ENCODE peak calls at places on chromosomes 16 and 17, in four cellular contexts. Y is CD8-positive, alpha-beta T cell; X is endothelial cell of umbilical vein; E is mucosa of descending colon. J is an unnamed sample.

GRCh38 chr16:28090646-28091377 is 27.3 kb upstream of the GSG1L start:
- DNase-seq in Y (no peak), E (no peak), X (no peak), J (no peak)

GRCh38 chr17:60641810-60642220 is 35.8 kb upstream of the BCAS3 start:
- DNase-seq in X (peak; percentile 87), E (no peak), Y (peak; percentile 47), J (no peak)

GRCh38 chr17:82270651-82271050 is 2.8 kb downstream of the CSNK1D start:
- DNase-seq in Y (no peak), E (no peak), X (no peak), J (no peak)

GRCh38 chr16:75733305-75734141 is 7.2 kb upstream of the CPHXL start:
- DNase-seq in Y (no peak), X (no peak), E (no peak), J (no peak)

GRCh38 chr17:7425316-7425715 is at the start of gene SPEM2:
- DNase-seq in Y (no peak), X (no peak), E (no peak), J (no peak)

GRCh38 chr16:54627616-54628015 is 303.0 kb upstream of the IRX5 start:
- DNase-seq in X (no peak), E (no peak), Y (no peak), J (no peak)

GRCh38 chr17:63082273-63082861 is 116.3 kb downstream of the TANC2 start:
- DNase-seq in E (no peak), Y (no peak), X (peak; percentile 58), J (no peak)

GRCh38 chr16:46899443-46900143 is 15.4 kb downstream of the GPT2 start:
- DNase-seq in X (no peak), E (no peak), Y (no peak), J (no peak)

GRCh38 chr17:19410875-19411291 is at the start of gene RNF112:
- DNase-seq in Y (no peak), X (no peak), E (no peak), J (no peak)

GRCh38 chr17:33986088-33986487 is 269.0 kb upstream of the CCL2 start:
- DNase-seq in Y (no peak), X (no peak), E (no peak), J (no peak)

GRCh38 chr16:50974438-50975036 is 176.5 kb downstream of the SALL1 start:
- DNase-seq in E (no peak), Y (no peak), X (no peak), J (no peak)

GRCh38 chr17:50735287-50735686 is 15.9 kb downstream of the LUC7L3 start:
- DNase-seq in Y (no peak), X (no peak), E (no peak), J (no peak)

GRCh38 chr16:29307598-29308507 is 98.7 kb downstream of the NPIPB11 start:
- DNase-seq in X (no peak), Y (no peak), E (no peak), J (no peak)

GRCh38 chr17:81132770-81133723 is 32.3 kb upstream of the PVALEF start:
- DNase-seq in E (no peak), Y (no peak), X (no peak), J (no peak)

GRCh38 chr17:45338023-45338781 is 21.4 kb upstream of the MAP3K14 start:
- DNase-seq in Y (no peak), X (peak; percentile 87), E (no peak), J (peak; percentile 3)

GRCh38 chr16:77191259-77191969 is 424 bp downstream of the MON1B start:
- DNase-seq in X (no peak), E (peak; percentile 62), Y (peak; percentile 47), J (peak; percentile 31)

GRCh38 chr17:19365833-19366636 is 3.5 kb upstream of the B9D1 start:
- DNase-seq in Y (no peak), E (no peak), X (no peak), J (no peak)

GRCh38 chr17:45118691-45119090 is 13.6 kb downstream of the PLCD3 start:
- DNase-seq in X (no peak), E (no peak), Y (peak; percentile 18), J (no peak)

GRCh38 chr17:32481193-32481592 is 5.6 kb upstream of the CDK5R1 start:
- DNase-seq in Y (no peak), E (no peak), X (no peak), J (no peak)

GRCh38 chr17:40519089-40519775 is 17.8 kb upstream of the TNS4 start:
- DNase-seq in E (no peak), X (no peak), Y (no peak), J (no peak)

GRCh38 chr17:77811521-77811920 is 147.0 kb upstream of the TNRC6C start:
- DNase-seq in E (no peak), Y (no peak), X (no peak), J (no peak)

GRCh38 chr17:45374501-45374900 is 57.7 kb upstream of the MAP3K14 start:
- DNase-seq in Y (no peak), X (no peak), E (no peak), J (no peak)

GRCh38 chr17:64326420-64327054 is 63.5 kb upstream of the TEX2 start:
- DNase-seq in Y (no peak), X (peak; percentile 77), E (peak; percentile 30), J (peak; percentile 26)

DNA sequence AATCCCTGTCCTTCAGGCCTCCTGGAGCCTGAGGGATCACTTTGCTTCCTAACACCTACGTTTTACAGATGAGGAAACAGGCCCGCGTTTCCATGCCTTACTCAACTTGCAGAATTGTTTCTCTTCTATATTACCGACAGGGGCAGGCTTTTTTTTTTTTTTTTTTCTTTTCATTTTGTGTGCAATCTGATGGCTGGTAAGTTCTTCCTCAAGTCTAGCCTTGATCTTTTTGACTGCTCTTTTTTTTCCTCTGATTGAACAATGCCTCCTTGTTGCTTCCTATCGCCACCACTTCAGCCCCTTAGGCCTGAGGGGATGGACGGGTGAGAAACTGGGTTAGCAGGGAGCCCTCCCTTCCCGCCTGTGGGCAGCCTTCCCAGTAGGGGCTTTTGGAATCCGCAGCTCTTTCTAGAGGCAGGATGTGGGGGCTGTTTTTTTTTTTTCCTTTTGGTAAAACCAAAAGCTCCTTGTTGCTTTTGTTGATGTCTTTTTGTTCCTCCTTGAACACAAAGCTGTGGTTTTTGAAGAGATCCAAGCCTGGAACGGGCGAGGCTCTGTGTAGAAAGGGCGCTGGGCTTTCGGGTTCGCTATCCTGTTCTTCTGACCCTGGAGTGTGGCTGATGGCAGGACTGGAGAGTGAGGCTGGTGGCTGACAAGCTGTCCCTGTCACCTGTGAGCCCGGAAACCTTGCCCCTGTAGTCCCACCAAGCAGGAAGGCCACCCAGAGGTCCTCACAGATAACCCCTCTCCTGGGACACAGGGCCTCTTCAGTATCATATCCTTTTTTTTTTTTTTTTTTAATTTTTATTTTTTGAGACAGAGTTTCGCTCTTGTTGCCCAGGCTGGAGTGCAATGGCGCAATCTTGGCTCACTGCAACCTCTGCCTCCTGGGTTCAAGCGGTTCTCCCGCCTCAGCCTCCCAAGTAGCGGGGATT is 14.0 kb downstream of the LASP1 start:
- DNase-seq in E (no peak), Y (no peak), X (no peak), J (no peak)
- TF ChIP-seq CTCF in E (no peak), Y (no peak), X (no peak), J (no peak)

GRCh38 chr17:9985622-9986021 is 80.6 kb upstream of the RCVRN start:
- DNase-seq in Y (no peak), E (no peak), X (no peak), J (no peak)

GRCh38 chr17:9984768-9985167 is 79.7 kb upstream of the RCVRN start:
- DNase-seq in Y (no peak), X (no peak), E (no peak), J (no peak)

GRCh38 chr17:9981344-9981915 is 76.4 kb upstream of the RCVRN start:
- DNase-seq in E (no peak), Y (no peak), X (no peak), J (no peak)

GRCh38 chr17:9979463-9979995 is 74.5 kb upstream of the RCVRN start:
- DNase-seq in X (no peak), Y (no peak), E (no peak), J (no peak)

DNA sequence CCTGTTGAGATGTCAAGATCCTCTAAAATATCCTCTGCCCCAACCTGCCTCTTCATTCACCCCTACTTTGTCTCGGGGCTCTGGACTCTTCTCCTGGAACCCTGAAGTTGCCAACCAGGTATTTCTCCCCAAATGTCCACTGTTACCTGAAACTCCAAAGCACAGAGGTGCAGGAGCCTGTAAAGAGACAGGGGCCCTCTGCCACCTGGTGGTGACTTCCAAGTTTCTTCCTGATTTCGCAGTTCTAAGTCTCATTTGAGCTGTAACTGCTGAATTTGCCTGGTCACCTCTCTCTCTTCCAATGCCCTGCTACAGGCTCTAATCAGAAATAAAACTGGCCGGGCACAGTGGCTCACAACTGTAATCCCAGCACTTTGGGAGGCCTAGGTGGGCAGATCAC is 77.1 kb upstream of the RCVRN start:
- DNase-seq in Y (no peak), X (no peak), E (no peak), J (no peak)
- TF ChIP-seq CTCF in Y (no peak), X (no peak), E (no peak), J (no peak)

GRCh38 chr17:8835631-8836364 is 31.7 kb downstream of the PIK3R6 start:
- DNase-seq in X (no peak), E (no peak), Y (no peak), J (no peak)

GRCh38 chr17:8830141-8830540 is 31.0 kb upstream of the MFSD6L start:
- DNase-seq in Y (no peak), X (no peak), E (no peak), J (no peak)

GRCh38 chr17:8835106-8835505 is 32.4 kb downstream of the PIK3R6 start:
- DNase-seq in X (no peak), E (no peak), Y (no peak), J (no peak)

GRCh38 chr17:8831234-8831849 is 32.2 kb upstream of the MFSD6L start:
- DNase-seq in X (no peak), E (no peak), Y (no peak), J (no peak)

GRCh38 chr17:8832711-8833352 is 33.7 kb upstream of the MFSD6L start:
- DNase-seq in E (peak; percentile 67), Y (no peak), X (no peak), J (peak; percentile 31)
- TF ChIP-seq CTCF in E (peak; percentile 58), Y (peak; percentile 44), X (peak; percentile 50), J (no peak)

GRCh38 chr17:41632482-41633105 is 8.2 kb upstream of the KRT17 start:
- DNase-seq in E (no peak), X (no peak), Y (no peak), J (no peak)

GRCh38 chr17:41631025-41631889 is 6.9 kb upstream of the KRT17 start:
- DNase-seq in E (no peak), X (no peak), Y (no peak), J (no peak)

GRCh38 chr17:41629316-41629715 is 4.9 kb upstream of the KRT17 start:
- DNase-seq in Y (no peak), E (no peak), X (no peak), J (no peak)

GRCh38 chr17:41631890-41632269 is 7.5 kb upstream of the KRT17 start:
- DNase-seq in Y (no peak), X (no peak), E (no peak), J (no peak)

DNA sequence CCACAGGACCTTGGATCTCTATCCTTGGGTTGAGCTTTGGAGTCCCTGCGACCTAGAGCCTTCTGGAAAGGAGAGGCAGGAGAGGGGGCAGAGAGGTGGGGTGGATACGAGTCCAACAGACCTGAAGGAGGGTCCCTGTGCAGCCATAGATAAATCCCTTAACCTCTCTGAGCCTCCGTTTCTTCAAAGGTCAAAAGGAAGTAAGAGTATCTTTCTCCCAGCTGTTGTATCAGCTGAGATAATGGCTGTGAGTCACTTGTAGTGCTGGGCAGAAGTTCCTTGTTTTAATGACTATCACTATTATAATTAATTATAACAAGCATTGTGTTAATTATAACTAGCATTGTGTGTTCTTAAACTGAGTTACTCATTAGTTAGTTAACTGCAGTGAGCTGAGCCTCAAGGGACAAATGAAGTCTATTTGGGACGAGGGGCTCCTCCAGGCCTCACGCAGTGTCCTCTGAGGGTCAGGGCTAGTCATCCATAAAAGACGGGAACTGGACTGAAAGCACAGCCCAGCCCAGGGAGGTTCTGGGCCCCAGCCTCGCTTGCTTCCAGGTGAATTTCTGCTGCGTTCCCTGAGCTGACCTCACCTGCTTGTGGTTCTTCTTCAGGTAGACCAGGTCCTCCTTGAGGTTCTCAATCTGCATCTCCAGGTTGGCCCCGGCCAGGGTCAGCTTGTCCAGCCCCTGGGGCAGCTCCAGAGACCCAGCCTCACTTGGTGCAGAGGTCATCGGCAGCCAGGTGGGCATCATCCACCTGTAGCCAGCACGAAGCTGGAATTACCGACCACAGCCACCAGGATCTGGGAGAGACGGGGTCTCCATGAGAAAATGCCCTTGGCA is 5.7 kb upstream of the KRT17 start:
- DNase-seq in X (no peak), E (no peak), Y (no peak), J (no peak)
- TF ChIP-seq CTCF in X (no peak), E (no peak), Y (no peak), J (no peak)